ENCODE peak calls at places on chromosomes 3 and 15, in seven cellular contexts. One of them, this sample, is unnamed. For H3K27me3, the result is how much of the 10 kb centered on the place peaks cover.

GRCh38 chr3:143429628-143430514 is 310.3 kb downstream of the CHST2 start:
- DNase-seq in AG04450: no peak
- DNase-seq in CD4-positive, CD25-positive, alpha-beta regulatory T cell: no peak
- DNase-seq in CD8-positive, alpha-beta memory T cell: no peak
- DNase-seq in stomach: no peak
- DNase-seq in aorta: no peak
- DNase-seq in cardiac muscle cell: peak
- DNase-seq in this sample: no peak

GRCh38 chr3:27138005-27138404 is 231.2 kb downstream of the NEK10 start:
- DNase-seq in AG04450: no peak
- DNase-seq in CD4-positive, CD25-positive, alpha-beta regulatory T cell: no peak
- DNase-seq in CD8-positive, alpha-beta memory T cell: no peak
- DNase-seq in stomach: no peak
- DNase-seq in aorta: no peak
- DNase-seq in cardiac muscle cell: no peak
- DNase-seq in this sample: no peak

GRCh38 chr3:12921736-12922135 is 80.4 kb upstream of the RPL32 start:
- DNase-seq in AG04450: no peak
- DNase-seq in CD4-positive, CD25-positive, alpha-beta regulatory T cell: no peak
- DNase-seq in CD8-positive, alpha-beta memory T cell: no peak
- DNase-seq in stomach: no peak
- DNase-seq in aorta: no peak
- DNase-seq in cardiac muscle cell: no peak
- DNase-seq in this sample: no peak

GRCh38 chr3:160400631-160401150 is 1.2 kb downstream of the SMC4 start:
- DNase-seq in AG04450: no peak
- DNase-seq in CD4-positive, CD25-positive, alpha-beta regulatory T cell: no peak
- DNase-seq in CD8-positive, alpha-beta memory T cell: no peak
- DNase-seq in stomach: peak
- DNase-seq in aorta: peak
- DNase-seq in cardiac muscle cell: peak
- DNase-seq in this sample: peak

GRCh38 chr3:194657439-194657838 is 14.6 kb downstream of the LSG1 start:
- DNase-seq in AG04450: no peak
- DNase-seq in CD4-positive, CD25-positive, alpha-beta regulatory T cell: no peak
- DNase-seq in CD8-positive, alpha-beta memory T cell: no peak
- DNase-seq in stomach: no peak
- DNase-seq in aorta: no peak
- DNase-seq in cardiac muscle cell: no peak
- DNase-seq in this sample: no peak

GRCh38 chr3:185351371-185351770 is 11.6 kb upstream of the MAP3K13 start:
- DNase-seq in AG04450: no peak
- DNase-seq in CD4-positive, CD25-positive, alpha-beta regulatory T cell: no peak
- DNase-seq in CD8-positive, alpha-beta memory T cell: no peak
- DNase-seq in stomach: no peak
- DNase-seq in aorta: no peak
- DNase-seq in cardiac muscle cell: no peak
- DNase-seq in this sample: no peak

GRCh38 chr3:96548073-96548472 is 266.3 kb upstream of the EPHA6 start:
- DNase-seq in AG04450: no peak
- DNase-seq in CD4-positive, CD25-positive, alpha-beta regulatory T cell: no peak
- DNase-seq in CD8-positive, alpha-beta memory T cell: no peak
- DNase-seq in stomach: no peak
- DNase-seq in aorta: no peak
- DNase-seq in cardiac muscle cell: no peak
- DNase-seq in this sample: no peak

GRCh38 chr3:75294124-75294523 is 370.0 kb upstream of the FRG2C start:
- DNase-seq in AG04450: peak
- DNase-seq in CD4-positive, CD25-positive, alpha-beta regulatory T cell: no peak
- DNase-seq in CD8-positive, alpha-beta memory T cell: no peak
- DNase-seq in stomach: peak
- DNase-seq in aorta: peak
- DNase-seq in cardiac muscle cell: peak
- DNase-seq in this sample: no peak

GRCh38 chr3:194148383-194148782 is 12.4 kb downstream of the HES1 start:
- DNase-seq in AG04450: no peak
- DNase-seq in CD4-positive, CD25-positive, alpha-beta regulatory T cell: no peak
- DNase-seq in CD8-positive, alpha-beta memory T cell: no peak
- DNase-seq in stomach: peak
- DNase-seq in aorta: no peak
- DNase-seq in cardiac muscle cell: peak
- DNase-seq in this sample: no peak

GRCh38 chr3:101141135-101141534 is 147.9 kb upstream of the ABI3BP start:
- DNase-seq in AG04450: no peak
- DNase-seq in CD4-positive, CD25-positive, alpha-beta regulatory T cell: no peak
- DNase-seq in CD8-positive, alpha-beta memory T cell: no peak
- DNase-seq in stomach: no peak
- DNase-seq in aorta: no peak
- DNase-seq in cardiac muscle cell: no peak
- DNase-seq in this sample: no peak

GRCh38 chr3:152060701-152061100 is 187.3 kb downstream of the SUCNR1 start:
- DNase-seq in AG04450: no peak
- DNase-seq in CD4-positive, CD25-positive, alpha-beta regulatory T cell: no peak
- DNase-seq in CD8-positive, alpha-beta memory T cell: no peak
- DNase-seq in stomach: no peak
- DNase-seq in aorta: no peak
- DNase-seq in cardiac muscle cell: no peak
- DNase-seq in this sample: no peak

GRCh38 chr3:14275962-14276909 is 97.6 kb downstream of the LSM3 start:
- DNase-seq in AG04450: no peak
- DNase-seq in CD4-positive, CD25-positive, alpha-beta regulatory T cell: no peak
- DNase-seq in CD8-positive, alpha-beta memory T cell: no peak
- DNase-seq in stomach: no peak
- DNase-seq in aorta: no peak
- DNase-seq in cardiac muscle cell: no peak
- DNase-seq in this sample: no peak

GRCh38 chr3:188134079-188134478 is 19.9 kb upstream of the LPP start:
- DNase-seq in AG04450: no peak
- DNase-seq in CD4-positive, CD25-positive, alpha-beta regulatory T cell: no peak
- DNase-seq in CD8-positive, alpha-beta memory T cell: no peak
- DNase-seq in stomach: no peak
- DNase-seq in aorta: no peak
- DNase-seq in cardiac muscle cell: no peak
- DNase-seq in this sample: no peak
- H3K27ac ChIP-seq in AG04450: no peak
- H3K27ac ChIP-seq in CD4-positive, CD25-positive, alpha-beta regulatory T cell: no peak
- H3K27ac ChIP-seq in CD8-positive, alpha-beta memory T cell: no peak
- H3K27ac ChIP-seq in stomach: no peak
- H3K27ac ChIP-seq in aorta: no peak
- H3K27ac ChIP-seq in cardiac muscle cell: no peak
- H3K27ac ChIP-seq in this sample: no peak

GRCh38 chr15:78682693-78683410 is 41.8 kb upstream of the CHRNB4 start:
- DNase-seq in AG04450: no peak
- DNase-seq in CD4-positive, CD25-positive, alpha-beta regulatory T cell: no peak
- DNase-seq in CD8-positive, alpha-beta memory T cell: no peak
- DNase-seq in stomach: no peak
- DNase-seq in aorta: peak
- DNase-seq in cardiac muscle cell: no peak
- DNase-seq in this sample: no peak

GRCh38 chr15:78682013-78682651 is 41.1 kb upstream of the CHRNB4 start:
- DNase-seq in AG04450: no peak
- DNase-seq in CD4-positive, CD25-positive, alpha-beta regulatory T cell: no peak
- DNase-seq in CD8-positive, alpha-beta memory T cell: no peak
- DNase-seq in stomach: no peak
- DNase-seq in aorta: peak
- DNase-seq in cardiac muscle cell: no peak
- DNase-seq in this sample: no peak

GRCh38 chr15:78684645-78685044 is 43.6 kb upstream of the CHRNB4 start:
- DNase-seq in AG04450: no peak
- DNase-seq in CD4-positive, CD25-positive, alpha-beta regulatory T cell: no peak
- DNase-seq in CD8-positive, alpha-beta memory T cell: no peak
- DNase-seq in stomach: peak
- DNase-seq in aorta: no peak
- DNase-seq in cardiac muscle cell: peak
- DNase-seq in this sample: no peak

GRCh38 chr15:78685157-78685830 is 44.3 kb upstream of the CHRNB4 start:
- DNase-seq in AG04450: no peak
- DNase-seq in CD4-positive, CD25-positive, alpha-beta regulatory T cell: no peak
- DNase-seq in CD8-positive, alpha-beta memory T cell: no peak
- DNase-seq in stomach: peak
- DNase-seq in aorta: no peak
- DNase-seq in cardiac muscle cell: no peak
- DNase-seq in this sample: no peak

DNA sequence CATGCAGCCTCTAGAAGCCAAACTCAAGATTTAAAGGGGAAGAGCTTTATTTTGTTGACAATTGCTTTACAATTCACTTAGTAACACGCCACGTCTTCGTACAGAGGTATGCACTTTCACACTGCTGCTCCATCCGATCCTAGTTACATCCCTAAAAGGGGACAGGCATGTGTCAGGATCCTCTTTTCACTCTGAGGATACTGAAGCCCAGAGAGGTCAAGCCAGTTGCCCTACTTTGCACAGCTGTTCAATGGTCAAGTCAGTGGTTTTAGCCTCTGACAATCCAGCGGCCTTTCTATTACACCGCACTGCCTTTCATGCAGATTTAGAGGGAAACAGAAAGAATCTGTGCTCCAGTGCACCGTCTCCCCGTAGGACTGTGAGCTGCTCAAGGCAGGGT is 44.9 kb upstream of the CHRNB4 start:
- DNase-seq in AG04450: no peak
- DNase-seq in CD4-positive, CD25-positive, alpha-beta regulatory T cell: no peak
- DNase-seq in CD8-positive, alpha-beta memory T cell: no peak
- DNase-seq in stomach: no peak
- DNase-seq in aorta: no peak
- DNase-seq in cardiac muscle cell: no peak
- DNase-seq in this sample: no peak
- H3K27me3 ChIP-seq in AG04450: under half
- H3K27me3 ChIP-seq in CD4-positive, CD25-positive, alpha-beta regulatory T cell: under half
- H3K27me3 ChIP-seq in CD8-positive, alpha-beta memory T cell: under half
- H3K27me3 ChIP-seq in stomach: under half
- H3K27me3 ChIP-seq in aorta: under half
- H3K27me3 ChIP-seq in cardiac muscle cell: under half
- H3K27me3 ChIP-seq in this sample: under half

DNA sequence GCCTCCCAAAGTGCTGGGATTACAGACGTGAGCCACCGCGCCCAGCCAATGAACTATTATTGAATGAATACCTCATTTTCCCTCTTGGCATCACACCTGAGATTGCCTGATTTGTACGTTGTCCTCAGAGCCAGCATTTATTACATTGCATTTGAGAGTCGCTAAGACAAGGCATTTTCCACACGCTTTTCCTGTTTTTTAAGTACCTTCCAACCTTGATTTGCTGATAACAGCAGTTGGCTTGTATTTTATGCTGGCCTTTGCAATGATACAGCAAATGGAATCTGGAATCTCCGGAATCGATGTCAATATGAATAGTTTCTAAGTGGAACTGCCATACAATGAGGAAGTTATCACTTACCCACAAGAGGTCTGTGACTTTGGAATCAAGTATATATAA is 15.7 kb upstream of the CNBP start:
- DNase-seq in AG04450: no peak
- DNase-seq in CD4-positive, CD25-positive, alpha-beta regulatory T cell: no peak
- DNase-seq in CD8-positive, alpha-beta memory T cell: no peak
- DNase-seq in stomach: no peak
- DNase-seq in aorta: no peak
- DNase-seq in cardiac muscle cell: no peak
- DNase-seq in this sample: no peak
- H3K27ac ChIP-seq in AG04450: no peak
- H3K27ac ChIP-seq in CD4-positive, CD25-positive, alpha-beta regulatory T cell: no peak
- H3K27ac ChIP-seq in CD8-positive, alpha-beta memory T cell: no peak
- H3K27ac ChIP-seq in stomach: no peak
- H3K27ac ChIP-seq in aorta: no peak
- H3K27ac ChIP-seq in cardiac muscle cell: no peak
- H3K27ac ChIP-seq in this sample: no peak

GRCh38 chr15:100336061-100336460 is 5.7 kb downstream of the ADAMTS17 start:
- DNase-seq in AG04450: no peak
- DNase-seq in CD4-positive, CD25-positive, alpha-beta regulatory T cell: no peak
- DNase-seq in CD8-positive, alpha-beta memory T cell: no peak
- DNase-seq in stomach: no peak
- DNase-seq in aorta: no peak
- DNase-seq in cardiac muscle cell: peak
- DNase-seq in this sample: no peak
- H3K27me3 ChIP-seq in AG04450: under half
- H3K27me3 ChIP-seq in CD4-positive, CD25-positive, alpha-beta regulatory T cell: under half
- H3K27me3 ChIP-seq in CD8-positive, alpha-beta memory T cell: under half
- H3K27me3 ChIP-seq in stomach: under half
- H3K27me3 ChIP-seq in aorta: under half
- H3K27me3 ChIP-seq in cardiac muscle cell: under half
- H3K27me3 ChIP-seq in this sample: under half

GRCh38 chr3:157313186-157313585 is 123.5 kb upstream of the PTX3 start:
- DNase-seq in AG04450: no peak
- DNase-seq in CD4-positive, CD25-positive, alpha-beta regulatory T cell: no peak
- DNase-seq in CD8-positive, alpha-beta memory T cell: no peak
- DNase-seq in stomach: no peak
- DNase-seq in aorta: no peak
- DNase-seq in cardiac muscle cell: no peak
- DNase-seq in this sample: no peak

GRCh38 chr3:157310329-157311065 is 126.2 kb upstream of the PTX3 start:
- DNase-seq in AG04450: no peak
- DNase-seq in CD4-positive, CD25-positive, alpha-beta regulatory T cell: no peak
- DNase-seq in CD8-positive, alpha-beta memory T cell: no peak
- DNase-seq in stomach: no peak
- DNase-seq in aorta: no peak
- DNase-seq in cardiac muscle cell: no peak
- DNase-seq in this sample: no peak

GRCh38 chr3:157312366-157312745 is 124.3 kb upstream of the PTX3 start:
- DNase-seq in AG04450: no peak
- DNase-seq in CD4-positive, CD25-positive, alpha-beta regulatory T cell: no peak
- DNase-seq in CD8-positive, alpha-beta memory T cell: no peak
- DNase-seq in stomach: no peak
- DNase-seq in aorta: no peak
- DNase-seq in cardiac muscle cell: no peak
- DNase-seq in this sample: no peak

GRCh38 chr3:157311633-157312365 is 124.9 kb upstream of the PTX3 start:
- DNase-seq in AG04450: peak
- DNase-seq in CD4-positive, CD25-positive, alpha-beta regulatory T cell: no peak
- DNase-seq in CD8-positive, alpha-beta memory T cell: no peak
- DNase-seq in stomach: no peak
- DNase-seq in aorta: no peak
- DNase-seq in cardiac muscle cell: peak
- DNase-seq in this sample: no peak
- H3K27ac ChIP-seq in AG04450: peak
- H3K27ac ChIP-seq in CD4-positive, CD25-positive, alpha-beta regulatory T cell: no peak
- H3K27ac ChIP-seq in CD8-positive, alpha-beta memory T cell: no peak
- H3K27ac ChIP-seq in stomach: no peak
- H3K27ac ChIP-seq in aorta: no peak
- H3K27ac ChIP-seq in cardiac muscle cell: no peak
- H3K27ac ChIP-seq in this sample: no peak

DNA sequence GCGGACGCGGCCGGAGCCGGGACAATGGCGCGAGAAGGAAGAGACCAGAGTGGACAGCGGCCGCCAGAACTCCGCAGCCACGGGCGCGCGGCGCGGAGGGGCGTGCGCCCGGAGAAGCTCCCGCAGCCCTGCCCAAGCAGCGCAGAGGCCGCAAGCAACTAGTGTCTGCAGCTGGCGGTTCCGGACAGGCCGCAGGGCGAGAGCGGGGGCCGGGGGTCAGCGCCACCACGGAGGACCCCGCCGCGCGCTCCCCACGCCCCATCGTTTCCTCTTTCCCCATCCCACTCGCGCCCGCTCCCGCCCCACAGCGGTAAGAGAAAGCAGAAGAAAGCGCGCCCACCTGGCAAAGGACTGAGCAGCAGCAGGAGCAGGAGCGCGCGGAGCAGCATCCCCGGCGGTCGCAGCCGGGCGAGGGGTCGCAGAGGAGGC is 440 bp downstream of the PRTG start:
- DNase-seq in AG04450: no peak
- DNase-seq in CD4-positive, CD25-positive, alpha-beta regulatory T cell: peak
- DNase-seq in CD8-positive, alpha-beta memory T cell: no peak
- DNase-seq in stomach: no peak
- DNase-seq in aorta: peak
- DNase-seq in cardiac muscle cell: peak
- DNase-seq in this sample: no peak
- H3K27me3 ChIP-seq in AG04450: under half
- H3K27me3 ChIP-seq in CD4-positive, CD25-positive, alpha-beta regulatory T cell: under half
- H3K27me3 ChIP-seq in CD8-positive, alpha-beta memory T cell: under half
- H3K27me3 ChIP-seq in stomach: under half
- H3K27me3 ChIP-seq in aorta: under half
- H3K27me3 ChIP-seq in cardiac muscle cell: under half
- H3K27me3 ChIP-seq in this sample: under half

This sample was measured in CD8-positive, alpha-beta T cell.